ENCODE peak calls at places on chromosome 20, in six cellular contexts. V is OCI-LY7, S is sigmoid colon, I is fibroblast of pulmonary artery, L is fibroblast of mammary gland, E is HCT116. X is an unnamed sample.
A peak's percentile ranks its signal among the peaks of the same experiment; 100 is the strongest.

GRCh38 chr20:44209691-44210421 is 715 bp downstream of the OSER1 start:
- DNase-seq in V (peak; percentile 34), S (no peak), I (peak; percentile 36), L (peak; percentile 52), E (no peak), X (peak; percentile 55)

GRCh38 chr20:35226126-35226774 is at the start of gene MMP24:
- DNase-seq in V (no peak), S (no peak), I (no peak), L (no peak), E (no peak), X (no peak)

GRCh38 chr20:20702330-20703245 is 9.9 kb downstream of the RALGAPA2 start:
- DNase-seq in V (no peak), S (no peak), I (no peak), L (no peak), E (no peak), X (no peak)

GRCh38 chr20:45322952-45323383 is 14.9 kb upstream of the MATN4 start:
- DNase-seq in V (peak; percentile 75), S (peak; percentile 79), I (peak; percentile 63), L (peak; percentile 37), E (peak; percentile 31), X (peak; percentile 32)

GRCh38 chr20:56628015-56628872 is 862 bp upstream of the TFAP2C start:
- DNase-seq in V (no peak), S (peak; percentile 64), I (no peak), L (no peak), E (no peak), X (peak; percentile 16)

GRCh38 chr20:8244637-8245036 is 112.6 kb downstream of the PLCB1 start:
- DNase-seq in V (no peak), S (peak; percentile 76), I (peak; percentile 92), L (peak; percentile 73), E (no peak), X (peak; percentile 69)

GRCh38 chr20:61949714-61950630 is 115.7 kb downstream of the TAF4 start:
- DNase-seq in V (no peak), S (peak; percentile 60), I (no peak), L (no peak), E (no peak), X (no peak)

GRCh38 chr20:50295762-50296449 is 105.3 kb downstream of the CEBPB start:
- DNase-seq in V (no peak), S (peak; percentile 72), I (no peak), L (no peak), E (no peak), X (no peak)

GRCh38 chr20:32585011-32585518 is at the start of gene NOL4L:
- DNase-seq in V (peak; percentile 43), S (no peak), I (no peak), L (peak; percentile 3), E (no peak), X (peak; percentile 22)

GRCh38 chr20:57124346-57124745 is 142.1 kb downstream of the BMP7 start:
- DNase-seq in V (no peak), S (no peak), I (no peak), L (no peak), E (no peak), X (no peak)

GRCh38 chr20:34061695-34062094 is 50.3 kb downstream of the EIF2S2 start:
- DNase-seq in V (no peak), S (no peak), I (no peak), L (no peak), E (no peak), X (no peak)

GRCh38 chr20:44910690-44911262 is 916 bp downstream of the PABPC1L start:
- DNase-seq in V (peak; percentile 36), S (no peak), I (no peak), L (no peak), E (no peak), X (no peak)

GRCh38 chr20:43939762-43940121 is 25.1 kb downstream of the TOX2 start:
- DNase-seq in V (no peak), S (no peak), I (no peak), L (peak; percentile 77), E (no peak), X (no peak)

GRCh38 chr20:47927385-47927851 is 142.1 kb upstream of the SULF2 start:
- DNase-seq in V (no peak), S (no peak), I (no peak), L (peak; percentile 84), E (no peak), X (peak; percentile 36)

GRCh38 chr20:23048283-23049200 is 930 bp downstream of the THBD start:
- DNase-seq in V (no peak), S (peak; percentile 75), I (peak; percentile 49), L (peak; percentile 44), E (no peak), X (peak; percentile 17)

GRCh38 chr20:25041813-25042530 is 16.0 kb downstream of the ACSS1 start:
- DNase-seq in V (no peak), S (no peak), I (no peak), L (no peak), E (no peak), X (no peak)

GRCh38 chr20:49956689-49957443 is 20.7 kb downstream of the RNF114 start:
- DNase-seq in V (no peak), S (peak; percentile 65), I (no peak), L (no peak), E (no peak), X (no peak)

GRCh38 chr20:11394145-11394833 is 523.4 kb upstream of the BTBD3 start:
- DNase-seq in V (no peak), S (no peak), I (peak; percentile 59), L (peak; percentile 90), E (no peak), X (peak; percentile 88)

GRCh38 chr20:44832724-44833123 is 22.4 kb upstream of the RIMS4 start:
- DNase-seq in V (peak; percentile 25), S (no peak), I (peak; percentile 39), L (peak; percentile 58), E (peak; percentile 23), X (no peak)

GRCh38 chr20:49096212-49096730 is 50.2 kb downstream of the CSE1L start:
- DNase-seq in V (no peak), S (no peak), I (no peak), L (no peak), E (no peak), X (no peak)

DNA sequence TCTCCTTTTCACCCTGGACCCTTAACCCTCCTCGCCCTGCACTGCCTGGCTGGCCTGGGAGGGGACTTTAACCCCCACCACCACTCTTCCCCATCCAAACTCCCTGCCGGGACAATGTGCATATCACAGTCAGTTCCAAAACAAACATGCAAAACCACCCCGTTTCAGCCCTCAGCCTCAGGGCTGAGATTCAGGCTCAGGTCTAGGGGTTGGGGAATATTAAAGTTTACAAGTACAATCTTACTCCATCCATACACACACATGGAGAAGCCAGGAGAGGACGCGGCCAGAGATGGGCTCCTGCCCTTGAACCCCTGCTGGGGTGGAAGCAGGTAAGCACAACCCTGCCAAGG is 534 bp downstream of the KIAA1755 start:
- DNase-seq in V (no peak), S (no peak), I (no peak), L (no peak), E (no peak), X (no peak)
- H3K4me3 ChIP-seq in V (no peak overlapping the region), S (peak overlapping the region; percentile 41), I (peak overlapping the region; percentile 24), L (peak overlapping the region; percentile 15), E (no peak overlapping the region), X (peak overlapping the region; percentile 32)

DNA sequence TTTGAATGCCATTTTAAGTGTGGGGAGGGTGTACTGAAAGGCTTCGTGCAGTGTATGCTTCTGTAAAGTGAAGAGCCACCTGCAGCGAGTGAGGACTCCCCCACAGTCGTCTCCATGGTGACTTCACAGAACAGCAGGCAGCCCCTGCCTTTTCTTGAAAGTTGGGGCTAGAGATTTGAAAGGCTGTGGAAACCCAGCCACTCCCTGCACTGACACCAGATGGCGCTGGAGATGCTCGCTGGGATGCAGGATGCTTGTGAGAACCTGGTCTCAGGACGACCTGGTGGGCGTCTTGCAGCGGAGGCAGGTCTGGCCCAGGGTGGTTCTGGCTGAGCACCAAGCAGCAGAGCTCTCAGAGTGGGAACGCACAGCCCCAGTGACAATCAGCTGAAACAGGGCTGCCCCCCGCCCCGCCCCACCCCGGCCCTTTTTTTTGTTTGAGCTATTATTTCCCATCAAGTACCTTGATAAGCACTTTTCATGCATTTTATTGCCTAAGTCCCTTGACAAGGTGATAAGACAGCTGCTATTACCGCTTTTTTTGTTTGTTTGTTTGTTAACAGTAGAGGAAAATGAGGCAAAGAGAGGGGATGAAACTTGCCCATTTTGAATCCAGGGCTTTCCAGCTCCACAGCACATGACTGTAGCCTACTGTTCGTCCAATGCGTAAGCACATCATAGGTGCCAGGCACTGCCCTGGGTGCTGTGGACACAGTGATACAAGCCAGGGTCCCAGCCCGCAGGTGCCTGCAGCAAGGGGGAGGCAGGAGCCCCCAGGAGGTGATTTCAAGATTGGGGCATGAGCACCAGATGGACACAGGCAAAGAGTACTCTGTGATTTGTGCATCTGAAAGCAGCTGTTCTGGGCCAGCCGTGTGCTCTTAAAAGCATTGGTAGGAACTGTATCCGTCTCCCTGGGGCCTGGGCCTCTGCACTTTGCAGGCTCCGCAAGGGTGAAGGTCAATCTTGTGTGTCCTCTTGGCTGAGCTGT is 150.1 kb downstream of the SYCP2 start:
- DNase-seq in V (peak; percentile 50), S (no peak), I (peak; percentile 35), L (peak; percentile 32), E (peak; percentile 32), X (peak; percentile 9)
- TF ChIP-seq CTCF in V (peak; percentile 85), S (no peak), I (peak; percentile 74), L (peak; percentile 80), E (peak; percentile 40), X (peak; percentile 61)

GRCh38 chr20:18057994-18058349 is 256 bp upstream of the OVOL2 start:
- DNase-seq in V (no peak), S (no peak), I (no peak), L (no peak), E (no peak), X (no peak)
- H3K4me3 ChIP-seq in V (no peak overlapping the region), S (no peak overlapping the region), I (no peak overlapping the region), L (no peak overlapping the region), E (peak overlapping the region; percentile 60), X (no peak overlapping the region)

GRCh38 chr20:52235129-52235528 is 43.5 kb upstream of the ZFP64 start:
- DNase-seq in V (no peak), S (no peak), I (no peak), L (no peak), E (no peak), X (no peak)
- TF ChIP-seq CTCF in V (no peak), S (no peak), I (no peak), L (no peak), E (no peak), X (no peak)

DNA sequence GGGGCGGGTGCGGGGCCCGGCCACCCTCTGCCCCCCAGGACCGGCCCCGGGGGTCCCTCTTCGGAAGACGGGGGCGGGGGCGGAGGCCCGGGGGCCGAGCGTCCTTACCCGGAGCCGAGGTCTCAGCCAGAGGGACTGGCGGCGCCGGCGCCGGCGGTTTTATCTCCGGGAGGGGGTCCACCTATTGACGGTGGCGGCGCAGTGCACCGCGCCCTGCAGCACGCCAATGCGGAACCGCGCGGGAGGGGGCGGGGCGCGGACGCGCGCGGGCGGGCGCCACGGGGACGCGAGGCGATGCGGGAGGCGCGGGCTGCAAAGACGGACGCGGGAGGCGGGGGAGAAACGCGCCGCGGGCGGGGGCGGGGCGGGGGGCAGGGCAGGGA is at the start of gene EEF1A2:
- DNase-seq in V (peak; percentile 37), S (peak; percentile 58), I (no peak), L (no peak), E (no peak), X (no peak)
- H3K4me3 ChIP-seq in V (peak within 1 kb of the TSS; percentile 33), S (peak within 1 kb of the TSS; percentile 34), I (no peak within 1 kb of the TSS), L (no peak within 1 kb of the TSS), E (peak within 1 kb of the TSS; percentile 84), X (peak within 1 kb of the TSS; percentile 42)